ENCODE peak calls at places on chromosomes 3 and 15, in six cellular contexts. L, H, N, P, Q and K are unnamed samples.

GRCh38 chr15:67542462-67543347 is at the start of gene MAP2K5:
- DNase-seq in L (no peak), H (peak; percentile 90), N (peak; percentile 81), P (peak; percentile 74), Q (no peak), K (peak; percentile 89)

GRCh38 chr3:158830391-158830790 is 28.5 kb downstream of the MFSD1 start:
- DNase-seq in L (peak; percentile 12), H (no peak), N (no peak), P (no peak), Q (no peak), K (no peak)

GRCh38 chr3:189981668-189982067 is 139.0 kb downstream of the P3H2 start:
- DNase-seq in L (peak; percentile 78), H (no peak), N (no peak), P (no peak), Q (peak; percentile 70), K (no peak)

GRCh38 chr3:46624976-46625490 is 12.7 kb downstream of the FAM240A start:
- DNase-seq in L (no peak), H (no peak), N (peak; percentile 26), P (no peak), Q (no peak), K (peak; percentile 30)

GRCh38 chr3:169390310-169390731 is 273.2 kb downstream of the MECOM start:
- DNase-seq in L (no peak), H (no peak), N (peak; percentile 16), P (no peak), Q (no peak), K (no peak)

GRCh38 chr3:34212671-34213070 is 414.2 kb downstream of the PDCD6IP start:
- DNase-seq in L (peak; percentile 78), H (no peak), N (no peak), P (no peak), Q (no peak), K (no peak)

GRCh38 chr3:153166206-153166605 is 4.2 kb downstream of the RAP2B start:
- DNase-seq in L (no peak), H (no peak), N (no peak), P (no peak), Q (no peak), K (no peak)

GRCh38 chr3:188830955-188831354 is 340.8 kb upstream of the TPRG1 start:
- DNase-seq in L (no peak), H (no peak), N (no peak), P (no peak), Q (no peak), K (no peak)

GRCh38 chr3:67534594-67534993 is 119.8 kb downstream of the SUCLG2 start:
- DNase-seq in L (no peak), H (no peak), N (no peak), P (no peak), Q (no peak), K (no peak)

GRCh38 chr3:161700998-161701397 is 204.4 kb downstream of the OTOL1 start:
- DNase-seq in L (no peak), H (peak; percentile 70), N (no peak), P (no peak), Q (no peak), K (peak; percentile 4)

GRCh38 chr15:60324706-60325438 is 72.9 kb downstream of the ANXA2 start:
- DNase-seq in L (no peak), H (no peak), N (no peak), P (no peak), Q (no peak), K (no peak)

GRCh38 chr3:99706410-99706809 is 68.0 kb downstream of the COL8A1 start:
- DNase-seq in L (no peak), H (no peak), N (no peak), P (no peak), Q (no peak), K (no peak)

GRCh38 chr15:70093481-70094309 is 4.0 kb downstream of the TLE3 start:
- DNase-seq in L (no peak), H (peak; percentile 72), N (peak; percentile 78), P (no peak), Q (no peak), K (no peak)

GRCh38 chr15:59199775-59200465 is 6.7 kb upstream of the LDHAL6B start:
- DNase-seq in L (peak; percentile 32), H (no peak), N (no peak), P (peak; percentile 80), Q (peak; percentile 51), K (no peak)

GRCh38 chr15:84598250-84598649 is 2.6 kb upstream of the ZSCAN2 start:
- DNase-seq in L (no peak), H (peak; percentile 57), N (no peak), P (no peak), Q (no peak), K (no peak)

GRCh38 chr3:17806201-17806600 is 63.8 kb upstream of the TBC1D5 start:
- DNase-seq in L (no peak), H (no peak), N (no peak), P (no peak), Q (no peak), K (no peak)

GRCh38 chr3:185998136-185998535 is 60.3 kb upstream of the TRA2B start:
- DNase-seq in L (no peak), H (no peak), N (no peak), P (no peak), Q (no peak), K (no peak)

GRCh38 chr3:141797167-141797773 is 34.1 kb downstream of the GRK7 start:
- DNase-seq in L (peak; percentile 34), H (peak; percentile 96), N (no peak), P (no peak), Q (no peak), K (peak; percentile 93)

GRCh38 chr3:156551746-156552145 is 3.2 kb downstream of the SSR3 start:
- DNase-seq in L (no peak), H (no peak), N (no peak), P (no peak), Q (peak; percentile 65), K (no peak)

GRCh38 chr15:60582370-60583036 is 103.6 kb upstream of the ICE2 start:
- DNase-seq in L (no peak), H (no peak), N (no peak), P (no peak), Q (no peak), K (no peak)

GRCh38 chr3:149367021-149367840 is 10.2 kb downstream of the TM4SF1 start:
- DNase-seq in L (no peak), H (no peak), N (no peak), P (peak; percentile 82), Q (no peak), K (no peak)

GRCh38 chr3:53046171-53047170 is 598 bp upstream of the SFMBT1 start:
- DNase-seq in L (no peak), H (peak; percentile 92), N (peak; percentile 86), P (peak; percentile 61), Q (no peak), K (peak; percentile 90)

GRCh38 chr3:106628407-106628806 is 748.8 kb upstream of the CCDC54 start:
- DNase-seq in L (peak; percentile 46), H (no peak), N (no peak), P (no peak), Q (no peak), K (no peak)

GRCh38 chr3:119035014-119035346 is 334 bp upstream of the IGSF11 start:
- DNase-seq in L (no peak), H (no peak), N (no peak), P (no peak), Q (no peak), K (peak; percentile 91)
- H3K4me3 ChIP-seq in L (peak overlapping the region; percentile 52), H (peak overlapping the region; percentile 80), N (peak overlapping the region; percentile 49), P (peak overlapping the region; percentile 73), Q (peak overlapping the region; percentile 51), K (peak overlapping the region; percentile 65)

GRCh38 chr3:113946831-113947230 is 982 bp upstream of the ZDHHC23 start:
- DNase-seq in L (no peak), H (no peak), N (no peak), P (no peak), Q (no peak), K (no peak)
- H3K4me3 ChIP-seq in L (no peak overlapping the region), H (peak overlapping the region; percentile 83), N (peak overlapping the region; percentile 90), P (peak overlapping the region; percentile 78), Q (peak overlapping the region; percentile 56), K (peak overlapping the region; percentile 72)

GRCh38 chr3:182682263-182683229 is 110.8 kb upstream of the ATP11B start:
- DNase-seq in L (no peak), H (peak; percentile 91), N (peak; percentile 79), P (peak; percentile 51), Q (no peak), K (peak; percentile 85)

GRCh38 chr3:182686033-182686886 is 107.0 kb upstream of the ATP11B start:
- DNase-seq in L (no peak), H (no peak), N (no peak), P (no peak), Q (no peak), K (no peak)

DNA sequence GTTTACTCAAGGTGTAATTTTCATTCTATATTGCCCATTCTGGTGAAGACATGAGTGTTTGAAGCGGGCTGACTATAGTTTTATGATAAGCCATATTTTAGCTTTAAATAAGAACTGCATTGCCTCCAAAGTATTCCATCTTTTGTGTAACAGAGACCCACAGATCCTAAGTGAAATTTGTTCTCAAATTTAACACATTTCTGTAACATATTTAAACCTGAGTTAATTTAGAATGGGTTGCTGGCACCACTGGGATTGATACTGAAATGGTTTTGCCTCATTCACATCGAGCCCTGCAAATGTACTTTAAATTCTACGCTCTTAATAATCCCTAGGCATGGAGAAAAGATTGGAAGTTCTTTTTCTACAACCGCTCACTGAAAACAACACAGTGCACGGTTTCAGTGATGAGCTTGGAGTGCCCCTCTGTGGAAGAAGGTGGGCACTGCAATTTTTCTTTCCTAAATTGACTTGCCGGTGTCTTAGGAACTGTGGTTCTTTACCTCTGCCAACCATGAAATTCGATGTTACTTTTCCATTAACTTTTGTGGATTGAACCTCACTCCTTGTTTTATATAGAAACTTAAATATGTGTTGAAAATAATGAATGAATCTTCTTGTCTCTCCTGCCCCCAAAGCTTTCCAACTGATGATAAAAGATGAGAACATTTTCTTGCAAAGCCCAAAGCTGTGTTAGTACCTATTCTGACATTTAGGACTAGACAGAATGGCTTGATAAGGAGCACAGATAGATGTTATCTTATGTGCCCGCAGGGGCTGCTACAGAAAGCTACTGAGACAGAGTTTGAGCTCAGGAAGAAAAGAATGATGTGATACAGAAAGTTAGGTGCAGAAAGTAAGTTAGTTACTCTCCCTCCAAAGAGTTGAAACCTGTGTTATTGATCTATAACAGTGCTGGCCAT is 109.7 kb upstream of the ATP11B start:
- DNase-seq in L (peak; percentile 22), H (peak; percentile 90), N (peak; percentile 74), P (peak; percentile 63), Q (peak; percentile 15), K (peak; percentile 68)
- H3K4me3 ChIP-seq in L (peak overlapping the region; percentile 58), H (peak overlapping the region; percentile 83), N (peak overlapping the region; percentile 54), P (peak overlapping the region; percentile 52), Q (no peak overlapping the region), K (peak overlapping the region; percentile 50)

DNA sequence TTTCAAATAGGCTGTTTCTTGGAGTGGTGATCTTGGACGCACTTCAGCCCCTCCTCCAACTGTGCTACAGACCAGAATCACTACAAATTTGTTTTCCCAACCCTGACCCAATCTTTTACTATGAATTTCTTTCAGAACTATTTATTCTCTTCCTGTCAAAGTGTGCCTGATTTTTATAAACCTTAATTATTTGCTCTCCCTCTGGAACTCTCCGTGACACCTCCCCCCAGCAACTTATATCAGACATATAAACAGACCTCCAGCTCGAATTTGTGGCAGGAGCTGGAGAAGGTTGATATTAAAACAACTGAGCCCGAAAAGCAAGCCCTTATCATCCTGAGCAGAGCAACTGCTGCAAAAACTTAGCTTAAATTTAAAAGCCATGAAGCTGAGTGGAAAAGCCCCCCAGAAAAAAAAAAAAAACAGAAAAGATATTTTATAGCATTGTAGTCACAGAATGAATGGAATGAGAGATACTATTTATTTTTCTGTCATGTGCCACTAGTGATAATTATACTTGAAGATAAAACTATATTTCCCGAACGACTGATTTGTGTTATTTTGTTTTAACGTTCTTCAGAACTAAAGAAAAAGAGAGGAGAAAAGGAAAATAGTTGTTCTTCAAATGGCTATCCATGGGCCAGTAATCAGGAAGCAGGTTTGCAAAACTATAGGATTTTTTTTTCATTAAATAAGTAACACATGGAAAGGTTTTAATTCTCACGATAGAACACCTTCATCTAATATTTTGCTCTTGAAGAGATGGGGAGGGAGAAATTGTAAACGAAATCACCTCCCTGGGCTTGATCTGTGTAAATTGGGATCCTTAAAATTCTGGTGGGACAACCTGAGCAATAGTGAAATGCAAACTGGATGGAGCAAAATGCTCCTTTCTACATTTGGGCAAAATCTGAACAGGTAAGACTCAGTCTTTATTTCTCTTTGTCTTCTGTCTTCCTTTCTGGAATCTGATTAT is 80.8 kb downstream of the NR2F2 start:
- DNase-seq in L (no peak), H (no peak), N (no peak), P (no peak), Q (no peak), K (no peak)
- H3K4me3 ChIP-seq in L (no peak overlapping the region), H (no peak overlapping the region), N (no peak overlapping the region), P (no peak overlapping the region), Q (no peak overlapping the region), K (no peak overlapping the region)